ENCODE peak calls at places on chromosomes 5 and 9, in six cellular contexts. E, B, L, P, F and U are unnamed samples. For H3K27me3, the result is how much of the 10 kb centered on the place peaks cover.

GRCh38 chr5:36276864-36277263 is 24.8 kb downstream of the RANBP3L start:
- DNase-seq in E (no peak), B (no peak), F (no peak), L (no peak), P (no peak), U (no peak)

GRCh38 chr9:133135193-133135745 is 14.2 kb upstream of the RALGDS start:
- DNase-seq in E (peak), B (no peak), L (no peak), F (no peak), P (no peak), U (peak)

GRCh38 chr5:121503111-121503840 is 348.4 kb upstream of the FTMT start:
- DNase-seq in E (peak), P (peak), F (peak), L (no peak), B (peak), U (no peak)

GRCh38 chr9:97109194-97109811 is 70.4 kb upstream of the CTSV start:
- DNase-seq in F (peak), P (peak), B (peak), L (peak), E (no peak), U (peak)

GRCh38 chr5:31585519-31586270 is 53.2 kb upstream of the PDZD2 start:
- DNase-seq in L (no peak), B (no peak), E (no peak), P (no peak), F (no peak), U (no peak)

GRCh38 chr5:1243487-1244152 is 18.4 kb downstream of the SLC6A18 start:
- DNase-seq in P (no peak), L (no peak), B (no peak), F (no peak), E (no peak), U (no peak)

GRCh38 chr9:72128526-72128925 is 20.7 kb upstream of the GDA start:
- DNase-seq in E (no peak), B (no peak), P (no peak), L (no peak), F (no peak), U (no peak)

GRCh38 chr5:180595046-180595379 is 3.7 kb upstream of the SCGB3A1 start:
- DNase-seq in L (no peak), E (no peak), F (no peak), B (no peak), P (no peak), U (no peak)

GRCh38 chr5:93035194-93035593 is 545.8 kb downstream of the NR2F1-AS1 start:
- DNase-seq in E (no peak), L (no peak), B (no peak), F (no peak), P (no peak), U (no peak)

GRCh38 chr5:61309115-61309514 is 22.9 kb upstream of the ZSWIM6 start:
- DNase-seq in F (no peak), P (no peak), L (no peak), E (no peak), B (no peak), U (no peak)

GRCh38 chr5:61311056-61311455 is 21.0 kb upstream of the ZSWIM6 start:
- DNase-seq in L (no peak), B (no peak), E (no peak), P (no peak), F (no peak), U (no peak)

GRCh38 chr5:61311836-61312808 is 19.9 kb upstream of the ZSWIM6 start:
- DNase-seq in P (no peak), F (no peak), L (no peak), E (no peak), B (no peak), U (no peak)

GRCh38 chr5:61318374-61318773 is 13.7 kb upstream of the ZSWIM6 start:
- DNase-seq in B (no peak), P (no peak), L (no peak), E (no peak), F (no peak), U (no peak)

GRCh38 chr5:61313960-61314681 is 17.9 kb upstream of the ZSWIM6 start:
- DNase-seq in F (no peak), E (no peak), P (no peak), B (no peak), L (no peak), U (peak)
- H3K27me3 ChIP-seq in F (under half), E (under half), P (under half), B (under half), L (under half), U (under half)

DNA sequence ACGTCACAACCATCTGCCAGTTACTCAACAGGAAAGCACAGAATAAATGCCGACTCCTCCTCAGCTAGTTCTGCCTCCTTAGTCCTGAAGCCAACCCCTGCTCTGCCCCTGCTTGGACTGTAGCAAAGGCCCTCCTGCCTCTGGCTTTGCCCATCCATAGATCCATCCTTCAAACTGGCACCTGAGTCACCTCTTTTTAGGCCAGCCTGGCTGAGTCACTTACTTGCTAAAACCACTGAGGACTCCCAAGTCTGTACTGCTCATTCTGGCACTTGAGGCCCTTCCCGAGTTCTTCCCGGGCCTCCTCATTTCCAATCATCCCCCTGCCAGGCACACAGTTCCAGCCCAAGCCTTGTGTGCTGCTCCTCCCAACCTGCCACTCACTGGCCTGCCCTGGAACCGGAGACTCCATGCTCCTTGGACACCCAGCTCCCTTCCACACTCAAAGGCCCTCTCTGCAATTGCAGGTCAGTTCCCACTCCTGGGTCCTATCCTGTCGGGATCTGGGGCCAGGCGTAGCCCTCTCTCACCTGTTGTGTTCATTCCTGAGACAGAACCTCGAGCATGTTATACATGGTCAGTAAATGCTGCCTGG is 220.1 kb downstream of the DAB2IP start:
- DNase-seq in P (no peak), L (no peak), E (no peak), F (no peak), B (no peak), U (no peak)
- TF ChIP-seq GABPA in P (no peak), L (no peak), E (no peak), F (no peak), B (no peak), U (no peak)

GRCh38 chr9:91711755-91712591 is 238.1 kb downstream of the ROR2 start:
- DNase-seq in P (peak), B (no peak), L (peak), F (no peak), E (no peak), U (peak)

GRCh38 chr9:91714874-91715615 is 235.0 kb downstream of the ROR2 start:
- DNase-seq in L (no peak), E (no peak), B (no peak), F (no peak), P (no peak), U (no peak)

GRCh38 chr9:91716239-91716638 is 233.8 kb downstream of the ROR2 start:
- DNase-seq in F (no peak), P (no peak), L (no peak), E (no peak), B (no peak), U (no peak)

GRCh38 chr9:91712811-91713210 is 237.2 kb downstream of the ROR2 start:
- DNase-seq in P (no peak), E (peak), L (no peak), F (no peak), B (no peak), U (no peak)

GRCh38 chr9:91714020-91714721 is 235.9 kb downstream of the ROR2 start:
- DNase-seq in E (peak), F (no peak), B (peak), P (peak), L (no peak), U (no peak)
- TF ChIP-seq POLR2AphosphoS5 in E (no peak), F (no peak), B (peak), P (no peak), L (no peak), U (no peak)

GRCh38 chr5:112339761-112340160 is 79.3 kb downstream of the EPB41L4A start:
- DNase-seq in B (no peak), L (no peak), F (no peak), E (no peak), P (no peak), U (no peak)
- H3K27me3 ChIP-seq in B (under half), L (under half), F (under half), E (under half), P (under half), U (under half)

GRCh38 chr9:89435315-89435823 is 62.5 kb downstream of the SEMA4D start:
- DNase-seq in L (no peak), E (no peak), P (no peak), B (peak), F (no peak), U (no peak)
- TF ChIP-seq GABPA in L (no peak), E (no peak), P (no peak), B (no peak), F (no peak), U (no peak)